ENCODE peak calls at places on chromosomes 12 and 14, in four cellular contexts. One of them, this sample, is unnamed.

GRCh38 chr12:98896938-98897337 is 251.8 kb downstream of the APAF1 start:
- DNase-seq in gastrocnemius medialis: no peak
- DNase-seq in A549: no peak
- DNase-seq in HepG2: no peak
- DNase-seq in this sample: no peak

GRCh38 chr12:80469681-80470080 is 25.6 kb downstream of the PTPRQ start:
- DNase-seq in gastrocnemius medialis: no peak
- DNase-seq in A549: no peak
- DNase-seq in HepG2: no peak
- DNase-seq in this sample: no peak

GRCh38 chr12:14936224-14936861 is 2.0 kb downstream of the ERP27 start:
- DNase-seq in gastrocnemius medialis: no peak
- DNase-seq in A549: peak
- DNase-seq in HepG2: no peak
- DNase-seq in this sample: no peak

GRCh38 chr14:20683896-20684661 is at the start of gene RNASE4:
- DNase-seq in gastrocnemius medialis: peak
- DNase-seq in A549: peak
- DNase-seq in HepG2: peak
- DNase-seq in this sample: peak

GRCh38 chr14:77372304-77372841 is 4.5 kb downstream of the TMED8 start:
- DNase-seq in gastrocnemius medialis: no peak
- DNase-seq in A549: no peak
- DNase-seq in HepG2: peak
- DNase-seq in this sample: no peak

GRCh38 chr12:55850893-55851292 is 8.2 kb upstream of the MMP19 start:
- DNase-seq in gastrocnemius medialis: no peak
- DNase-seq in A549: no peak
- DNase-seq in HepG2: no peak
- DNase-seq in this sample: no peak

GRCh38 chr12:96658075-96658474 is 168.7 kb downstream of the CFAP54 start:
- DNase-seq in gastrocnemius medialis: no peak
- DNase-seq in A549: no peak
- DNase-seq in HepG2: no peak
- DNase-seq in this sample: no peak

GRCh38 chr14:59829941-59830734 is 40.4 kb downstream of the RTN1 start:
- DNase-seq in gastrocnemius medialis: no peak
- DNase-seq in A549: no peak
- DNase-seq in HepG2: no peak
- DNase-seq in this sample: no peak

GRCh38 chr12:124390442-124391116 is 95.7 kb downstream of the RFLNA start:
- DNase-seq in gastrocnemius medialis: peak
- DNase-seq in A549: peak
- DNase-seq in HepG2: no peak
- DNase-seq in this sample: peak

GRCh38 chr12:103913100-103913499 is 17.1 kb upstream of the HSP90B1 start:
- DNase-seq in gastrocnemius medialis: no peak
- DNase-seq in A549: no peak
- DNase-seq in HepG2: no peak
- DNase-seq in this sample: no peak

GRCh38 chr14:104282332-104283196 is 144.2 kb downstream of the KIF26A start:
- DNase-seq in gastrocnemius medialis: peak
- DNase-seq in A549: no peak
- DNase-seq in HepG2: no peak
- DNase-seq in this sample: no peak

DNA sequence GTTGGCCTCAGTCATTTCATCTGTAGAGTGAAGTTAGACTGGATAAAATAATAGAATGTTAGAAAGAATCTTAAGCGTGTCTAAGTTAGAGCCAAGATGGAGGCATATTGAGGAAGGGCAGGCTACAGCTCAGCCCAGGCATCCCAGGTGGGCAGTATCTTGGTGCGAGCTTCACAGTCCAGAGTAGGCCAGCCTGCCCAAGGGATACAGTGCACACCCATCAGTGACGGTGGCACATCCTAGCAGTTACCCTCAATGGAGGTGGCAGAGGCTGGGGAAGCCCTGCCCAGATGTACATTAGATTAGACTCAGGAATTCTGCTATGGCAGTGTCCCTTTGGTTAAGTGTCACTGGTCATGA is 21.5 kb downstream of the TULP3 start:
- DNase-seq in gastrocnemius medialis: no peak
- DNase-seq in A549: no peak
- DNase-seq in HepG2: no peak
- DNase-seq in this sample: peak
- TF ChIP-seq POLR2A in gastrocnemius medialis: no peak
- TF ChIP-seq POLR2A in A549: no peak
- TF ChIP-seq POLR2A in HepG2: no peak
- TF ChIP-seq POLR2A in this sample: no peak

DNA sequence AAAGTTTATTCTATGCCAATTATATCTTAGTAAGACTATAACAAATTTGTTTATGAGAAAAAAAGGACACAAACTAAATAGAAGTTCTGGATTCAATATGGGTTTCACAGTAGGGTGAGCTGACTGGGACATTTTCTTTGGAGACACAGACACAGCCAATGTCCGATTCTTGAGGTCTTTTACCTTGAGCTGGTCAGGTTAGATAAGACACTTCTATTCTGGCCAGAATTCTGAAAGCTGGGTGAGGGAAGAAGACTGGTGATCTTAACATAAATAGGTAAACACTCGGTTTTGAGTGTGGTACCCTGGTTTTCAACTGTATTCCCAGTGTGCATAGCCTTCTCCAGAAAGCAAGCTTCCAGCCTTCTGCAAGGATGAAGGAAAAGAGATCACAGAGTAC is 10.0 kb downstream of the ATP2B1 start:
- DNase-seq in gastrocnemius medialis: no peak
- DNase-seq in A549: no peak
- DNase-seq in HepG2: no peak
- DNase-seq in this sample: no peak
- TF ChIP-seq CTCF in gastrocnemius medialis: no peak
- TF ChIP-seq CTCF in A549: no peak
- TF ChIP-seq CTCF in HepG2: no peak
- TF ChIP-seq CTCF in this sample: no peak

GRCh38 chr12:52152905-52153317 is 38.9 kb downstream of the KRT80 start:
- DNase-seq in gastrocnemius medialis: no peak
- DNase-seq in A549: no peak
- DNase-seq in HepG2: no peak
- DNase-seq in this sample: no peak

GRCh38 chr12:52149182-52149641 is 42.6 kb downstream of the KRT80 start:
- DNase-seq in gastrocnemius medialis: no peak
- DNase-seq in A549: no peak
- DNase-seq in HepG2: no peak
- DNase-seq in this sample: no peak

GRCh38 chr12:52149651-52150241 is 42.1 kb downstream of the KRT80 start:
- DNase-seq in gastrocnemius medialis: no peak
- DNase-seq in A549: peak
- DNase-seq in HepG2: no peak
- DNase-seq in this sample: no peak

GRCh38 chr12:52151153-52151858 is 40.5 kb downstream of the KRT80 start:
- DNase-seq in gastrocnemius medialis: no peak
- DNase-seq in A549: peak
- DNase-seq in HepG2: no peak
- DNase-seq in this sample: no peak

DNA sequence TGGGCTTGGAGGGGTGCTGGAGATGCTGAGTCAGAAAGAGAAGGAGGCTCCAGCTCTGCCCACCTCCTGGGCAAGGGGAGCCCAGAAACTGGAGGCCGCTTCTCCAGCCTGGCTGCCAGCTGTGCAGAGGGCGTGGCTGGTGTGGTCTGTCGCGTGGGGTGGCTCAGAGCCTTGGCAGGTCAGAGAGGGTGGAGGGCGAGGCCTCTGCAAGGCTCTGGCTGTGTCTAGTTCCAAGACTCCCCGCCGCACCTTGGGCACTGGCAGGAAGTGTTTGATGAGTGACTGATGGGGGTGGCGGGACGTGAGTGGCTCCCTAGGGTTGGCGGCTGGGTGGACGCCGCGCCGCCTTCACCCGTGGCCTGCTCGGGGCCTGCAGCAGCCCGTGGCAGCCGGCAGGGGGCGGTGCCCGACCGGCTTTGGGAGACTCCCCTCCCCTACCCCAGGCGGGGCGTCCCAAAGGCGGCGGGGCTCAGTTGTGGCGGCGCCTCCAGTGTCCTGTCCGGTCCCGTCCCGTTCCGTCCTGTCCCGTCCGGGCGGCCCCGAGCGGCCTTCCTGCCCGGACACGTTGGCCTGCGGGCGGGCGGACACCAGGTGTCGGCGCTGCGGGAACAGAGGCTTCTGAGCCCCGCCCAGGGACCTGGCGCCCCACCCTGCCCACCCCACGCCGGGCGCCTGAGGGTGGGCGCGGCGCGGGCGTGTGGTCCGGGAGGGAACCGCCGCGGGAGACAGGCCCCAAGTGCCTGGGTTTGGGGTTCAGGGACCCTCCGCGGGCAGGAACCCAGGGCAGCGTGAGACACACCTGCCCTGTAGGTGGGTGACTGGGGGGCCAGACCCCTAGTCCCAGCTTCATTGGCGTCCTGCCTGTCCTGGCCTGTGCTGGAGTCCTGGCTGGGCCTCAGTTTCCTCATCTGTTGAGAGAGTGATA is 39.7 kb downstream of the KRT80 start:
- DNase-seq in gastrocnemius medialis: peak
- DNase-seq in A549: peak
- DNase-seq in HepG2: no peak
- DNase-seq in this sample: peak
- H3K4me3 ChIP-seq in gastrocnemius medialis: peak
- H3K4me3 ChIP-seq in A549: peak
- H3K4me3 ChIP-seq in HepG2: no peak
- H3K4me3 ChIP-seq in this sample: no peak

DNA sequence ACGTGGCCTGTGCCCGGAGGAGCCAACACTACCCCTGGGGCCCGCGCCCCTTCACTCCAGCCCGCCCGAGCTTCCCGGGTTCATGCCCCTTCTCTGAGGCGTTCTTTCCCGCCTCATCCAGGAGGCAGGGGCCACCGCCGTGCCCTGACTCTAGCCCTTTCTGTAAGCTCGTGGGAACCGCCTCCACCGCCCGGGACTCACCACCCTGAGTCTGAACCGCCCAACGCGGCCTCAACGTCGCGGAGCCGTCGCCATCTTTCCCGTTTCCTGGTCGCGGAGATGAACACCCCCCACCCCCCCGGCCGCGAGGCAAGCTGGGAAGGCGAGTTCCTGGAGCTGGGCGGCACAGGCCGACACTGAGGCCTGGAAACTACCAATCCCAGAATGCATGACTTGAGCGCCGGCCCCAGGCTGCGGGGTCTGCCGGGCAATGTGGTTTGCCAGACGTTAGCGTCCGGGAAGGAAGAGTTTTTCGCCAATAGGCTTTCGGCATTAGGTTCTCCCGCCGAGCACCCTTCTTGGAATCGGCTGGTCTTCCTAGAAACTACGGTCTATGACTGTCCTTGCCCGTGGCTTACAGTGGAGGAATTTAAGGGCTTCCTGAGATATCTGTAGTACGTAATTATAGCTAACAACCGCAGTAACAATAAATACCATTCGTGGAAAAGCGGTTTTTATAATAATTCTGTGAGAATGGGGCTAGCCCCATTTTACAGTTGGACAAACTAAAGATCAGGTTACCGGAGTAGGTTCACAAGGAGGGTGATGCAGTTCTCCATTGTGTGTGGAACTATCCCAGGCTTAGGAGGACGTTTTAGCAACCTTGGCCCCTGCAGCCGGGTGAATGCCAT is at the start of gene DDX23:
- DNase-seq in gastrocnemius medialis: peak
- DNase-seq in A549: peak
- DNase-seq in HepG2: peak
- DNase-seq in this sample: peak
- TF ChIP-seq POLR2A in gastrocnemius medialis: peak
- TF ChIP-seq POLR2A in A549: peak
- TF ChIP-seq POLR2A in HepG2: peak
- TF ChIP-seq POLR2A in this sample: no peak

DNA sequence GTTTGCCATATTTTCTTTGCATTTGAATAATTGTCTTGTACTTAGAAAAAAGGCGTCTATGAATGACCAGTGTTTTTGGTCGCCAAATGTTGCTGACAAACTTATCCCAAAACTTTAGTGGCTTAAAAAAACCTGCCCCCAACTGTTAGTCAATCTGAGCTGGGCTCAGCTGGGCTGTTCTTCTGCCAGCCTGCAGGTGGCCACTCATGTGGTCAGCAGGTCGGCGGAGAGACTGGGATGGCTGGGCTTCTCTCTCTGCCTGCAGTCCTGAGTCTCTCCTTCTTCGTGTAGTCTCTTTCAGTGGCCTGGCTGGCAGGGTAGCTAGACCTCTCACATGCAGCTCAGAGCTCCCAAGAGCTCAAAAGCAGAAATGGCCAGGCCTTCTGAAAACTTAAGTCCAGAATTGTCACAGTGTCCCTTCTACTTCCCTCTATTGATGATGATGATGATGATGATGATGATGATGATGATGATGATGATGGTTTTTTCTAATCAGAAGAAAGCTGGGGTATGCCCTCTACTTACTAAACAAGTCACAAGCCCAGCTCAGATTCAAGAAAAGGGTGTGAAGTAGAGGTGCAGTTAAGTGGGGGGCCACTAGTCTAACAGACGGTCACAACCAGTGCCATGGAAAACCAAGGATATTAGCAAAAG is 87.9 kb downstream of the PTPN11 start:
- DNase-seq in gastrocnemius medialis: no peak
- DNase-seq in A549: peak
- DNase-seq in HepG2: no peak
- DNase-seq in this sample: no peak
- TF ChIP-seq CTCF in gastrocnemius medialis: no peak
- TF ChIP-seq CTCF in A549: no peak
- TF ChIP-seq CTCF in HepG2: no peak
- TF ChIP-seq CTCF in this sample: no peak

DNA sequence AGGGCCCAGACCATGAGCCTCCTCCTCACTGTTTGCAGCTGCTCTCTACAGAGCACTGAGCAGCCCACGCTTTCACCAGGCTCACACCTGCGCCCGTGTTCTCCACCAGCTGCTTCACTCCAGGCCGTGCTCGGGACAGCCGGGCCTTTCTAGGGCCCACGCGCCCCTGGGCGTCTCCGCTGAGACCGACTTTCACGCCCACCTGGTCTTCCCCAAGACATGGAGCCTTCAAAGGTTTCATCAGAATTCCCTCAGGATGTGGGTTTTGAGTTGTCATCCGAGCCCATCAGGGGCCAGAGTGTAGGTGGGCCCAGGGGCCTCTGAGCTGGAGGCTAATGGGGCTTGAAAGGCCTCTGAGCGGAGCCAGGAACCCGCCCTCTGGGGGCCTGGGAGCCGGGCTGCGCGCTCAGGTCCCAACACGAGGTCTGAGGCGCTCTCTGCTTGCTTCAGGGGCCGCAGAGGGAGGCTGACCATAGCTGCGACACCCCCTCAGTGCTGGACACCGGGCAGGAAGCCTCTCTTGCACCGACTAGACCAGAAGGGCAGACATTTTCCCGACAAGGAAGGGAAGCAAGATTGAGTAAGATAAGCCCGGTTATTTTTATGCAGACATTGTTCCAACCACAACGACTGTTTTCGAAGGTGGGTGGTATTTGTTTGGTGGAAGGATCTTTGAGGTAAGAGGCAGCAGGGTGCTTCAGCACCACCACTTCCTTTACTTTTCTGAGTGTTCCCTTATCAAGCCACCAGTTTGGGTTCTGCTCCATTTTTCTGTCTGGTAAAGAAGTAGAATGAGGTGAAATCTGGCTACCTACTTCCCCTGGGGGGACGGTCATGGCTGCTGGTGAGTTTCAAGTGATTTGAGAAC is 125.0 kb upstream of the FUT8 start:
- DNase-seq in gastrocnemius medialis: no peak
- DNase-seq in A549: no peak
- DNase-seq in HepG2: no peak
- DNase-seq in this sample: no peak
- H3K4me3 ChIP-seq in gastrocnemius medialis: no peak
- H3K4me3 ChIP-seq in A549: no peak
- H3K4me3 ChIP-seq in HepG2: no peak
- H3K4me3 ChIP-seq in this sample: no peak